ENCODE peak calls at places on chromosome 13, in seven cellular contexts. O, I, H, C, M, S and U are unnamed samples.

GRCh38 chr13:45209229-45209628 is 8.4 kb upstream of the KCTD4 start:
- DNase-seq in S (no peak), I (no peak), M (no peak), H (no peak), O (no peak), C (no peak), U (no peak)

GRCh38 chr13:98364648-98365047 is 187.6 kb upstream of the RNF113B start:
- DNase-seq in I (no peak), S (no peak), O (no peak), M (no peak), H (no peak), C (no peak), U (no peak)

GRCh38 chr13:81001828-81002385 is 661.0 kb upstream of the SPRY2 start:
- DNase-seq in S (no peak), H (no peak), C (no peak), O (no peak), M (no peak), I (no peak), U (no peak)

GRCh38 chr13:44257806-44258205 is 115.8 kb upstream of the SERP2 start:
- DNase-seq in H (no peak), M (no peak), C (no peak), O (no peak), S (no peak), I (no peak), U (no peak)

GRCh38 chr13:110643324-110643723 is 28.0 kb downstream of the NAXD start:
- DNase-seq in M (no peak), H (no peak), C (no peak), O (no peak), I (no peak), S (peak), U (no peak)

GRCh38 chr13:42996584-42996983 is 4.5 kb upstream of the EPSTI1 start:
- DNase-seq in M (no peak), S (no peak), O (peak), C (no peak), I (no peak), H (no peak), U (no peak)

GRCh38 chr13:93875527-93875926 is 604.0 kb downstream of the DCT start:
- DNase-seq in C (no peak), H (no peak), S (no peak), O (no peak), M (no peak), I (no peak), U (no peak)

GRCh38 chr13:92255533-92255932 is 857.1 kb downstream of the GPC5 start:
- DNase-seq in I (no peak), C (no peak), O (no peak), M (no peak), S (no peak), H (no peak), U (no peak)

GRCh38 chr13:64648293-64648692 is 2581.8 kb downstream of the PCDH9 start:
- DNase-seq in O (no peak), I (no peak), M (no peak), C (no peak), S (no peak), H (no peak), U (no peak)

GRCh38 chr13:76882431-76882830 is 3.8 kb downstream of the KCTD12 start:
- DNase-seq in H (no peak), O (no peak), I (no peak), C (no peak), S (no peak), M (no peak), U (no peak)

GRCh38 chr13:61255035-61255796 is 160.4 kb downstream of the PCDH20 start:
- DNase-seq in C (no peak), H (no peak), I (no peak), M (no peak), S (peak), O (peak), U (no peak)

GRCh38 chr13:26480246-26480855 is 77.1 kb upstream of the WASF3 start:
- DNase-seq in O (no peak), H (no peak), I (no peak), S (no peak), C (no peak), M (no peak), U (no peak)
- TF ChIP-seq TAF1 in O (no peak), H (no peak), I (no peak), S (no peak), C (no peak), M (no peak), U (no peak)

GRCh38 chr13:84834201-84834600 is 951.9 kb upstream of the SLITRK1 start:
- DNase-seq in H (no peak), C (no peak), O (no peak), I (no peak), M (no peak), S (no peak), U (no peak)
- TF ChIP-seq POLR2AphosphoS5 in H (no peak), C (no peak), O (no peak), I (no peak), M (no peak), S (no peak), U (no peak)

GRCh38 chr13:30908416-30908980 is 2.4 kb downstream of the MEDAG start:
- DNase-seq in I (peak), C (no peak), M (no peak), O (no peak), H (no peak), S (no peak), U (no peak)
- TF ChIP-seq TAF1 in I (no peak), C (no peak), M (no peak), O (no peak), H (no peak), S (no peak), U (no peak)

GRCh38 chr13:106151056-106151699 is 384.3 kb downstream of the EFNB2 start:
- DNase-seq in O (no peak), S (no peak), M (no peak), I (no peak), H (no peak), C (no peak), U (no peak)
- TF ChIP-seq POLR2AphosphoS5 in O (no peak), S (no peak), M (no peak), I (peak), H (no peak), C (no peak), U (no peak)

DNA sequence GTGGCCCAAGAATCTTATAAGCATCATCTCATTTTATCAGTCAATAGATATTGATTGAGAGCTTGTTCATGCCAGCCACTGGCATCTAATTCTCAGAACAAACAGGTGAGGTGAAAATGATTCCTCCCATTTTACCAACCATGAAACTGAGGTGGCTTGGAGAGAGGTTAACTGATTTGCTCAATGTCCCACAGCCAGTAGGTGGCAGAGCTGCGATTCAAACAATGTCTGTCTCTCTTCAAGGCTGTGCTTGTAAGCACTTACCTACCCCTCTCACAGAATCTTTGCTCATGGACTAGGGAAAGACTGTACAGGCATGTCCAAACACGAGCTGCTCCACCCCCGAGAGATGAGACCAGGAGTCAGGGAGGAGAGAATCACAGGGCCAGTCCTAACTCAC is 21.5 kb upstream of the GSX1 start:
- DNase-seq in O (peak), C (no peak), H (no peak), S (no peak), I (peak), M (no peak), U (no peak)
- TF ChIP-seq TAF1 in O (no peak), C (no peak), H (no peak), S (no peak), I (no peak), M (no peak), U (no peak)

DNA sequence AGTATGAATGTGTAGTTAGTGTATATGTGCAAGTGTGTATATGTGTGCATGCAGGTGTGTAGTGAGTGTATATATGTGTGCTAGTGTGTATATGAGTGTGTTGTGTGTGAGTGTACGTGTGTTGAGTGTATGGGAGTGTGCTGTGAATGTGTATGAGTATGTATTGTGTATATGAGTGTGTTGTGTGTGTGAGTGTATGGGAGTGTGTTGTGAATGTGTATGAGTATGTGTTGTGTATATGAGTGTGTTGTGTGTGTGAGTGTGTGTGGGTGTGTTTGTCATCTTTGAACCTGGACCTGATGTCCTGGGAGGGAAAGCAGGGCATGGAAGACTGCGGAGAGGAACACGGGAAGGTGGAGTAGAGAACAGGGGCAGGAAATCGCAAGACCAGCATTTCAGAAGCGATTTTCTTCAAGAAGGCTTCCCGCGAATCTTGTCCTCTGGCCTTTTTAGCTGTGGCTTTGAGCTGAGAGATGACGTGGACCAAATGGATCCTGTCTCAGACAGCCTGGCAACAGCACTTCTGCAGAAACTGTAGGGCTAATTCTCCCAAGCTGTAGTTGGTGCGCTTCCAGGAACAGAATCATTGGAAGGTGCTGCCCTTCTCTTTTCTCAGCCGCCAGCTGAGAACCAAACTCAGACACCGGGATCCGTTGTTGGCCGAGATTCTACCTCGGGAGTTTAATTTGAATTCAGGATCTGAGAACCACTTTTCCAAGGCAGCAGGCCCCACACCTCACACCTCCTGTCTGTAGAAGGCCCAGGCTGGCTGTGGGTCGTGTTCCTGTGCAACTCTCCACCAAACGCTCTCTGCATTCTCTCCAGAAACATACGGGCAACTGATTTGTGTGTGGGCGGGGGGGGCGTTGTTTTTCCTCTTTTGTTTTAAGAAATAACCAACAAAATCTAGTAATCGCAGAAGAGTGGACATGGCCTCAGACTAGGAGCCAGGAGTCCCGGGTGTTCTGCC is 94.7 kb upstream of the RAP2A start:
- DNase-seq in O (no peak), S (no peak), H (no peak), I (no peak), M (no peak), C (no peak), U (no peak)
- TF ChIP-seq POLR2AphosphoS5 in O (peak), S (no peak), H (no peak), I (no peak), M (no peak), C (no peak), U (no peak)

DNA sequence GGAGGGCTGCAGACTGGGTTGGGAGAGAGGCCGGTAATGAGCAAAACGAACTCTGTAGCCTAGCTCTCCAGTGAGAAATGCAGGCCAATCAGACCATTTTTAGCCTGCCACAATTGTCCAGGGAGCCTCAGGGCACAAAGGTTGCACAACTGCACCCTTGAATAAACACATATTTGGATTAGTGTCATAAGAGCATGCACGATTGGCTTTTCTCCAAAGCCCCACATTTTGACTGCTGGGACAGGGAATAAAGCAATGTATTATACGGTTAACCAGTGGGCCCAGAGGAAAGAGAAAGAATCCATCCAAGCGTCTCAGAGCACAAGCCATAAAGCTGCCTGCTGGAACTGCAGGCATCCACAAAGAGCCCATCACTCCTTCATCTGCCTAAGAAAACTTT is 729.4 kb upstream of the SGCG start:
- DNase-seq in O (peak), C (no peak), M (no peak), I (no peak), H (no peak), S (no peak), U (no peak)
- TF ChIP-seq TAF1 in O (no peak), C (no peak), M (no peak), I (no peak), H (no peak), S (no peak), U (no peak)

GRCh38 chr13:33275916-33276315 is 9.6 kb downstream of the STARD13 start:
- DNase-seq in H (no peak), M (no peak), O (no peak), I (no peak), C (no peak), S (no peak), U (no peak)

GRCh38 chr13:33271759-33272158 is 13.8 kb downstream of the STARD13 start:
- DNase-seq in C (no peak), O (no peak), M (no peak), I (no peak), H (no peak), S (no peak), U (no peak)

GRCh38 chr13:33272531-33273124 is 12.9 kb downstream of the STARD13 start:
- DNase-seq in H (no peak), I (no peak), C (no peak), O (peak), M (no peak), S (no peak), U (no peak)

GRCh38 chr13:33274264-33274663 is 11.3 kb downstream of the STARD13 start:
- DNase-seq in I (no peak), H (no peak), C (no peak), M (no peak), O (no peak), S (no peak), U (no peak)

DNA sequence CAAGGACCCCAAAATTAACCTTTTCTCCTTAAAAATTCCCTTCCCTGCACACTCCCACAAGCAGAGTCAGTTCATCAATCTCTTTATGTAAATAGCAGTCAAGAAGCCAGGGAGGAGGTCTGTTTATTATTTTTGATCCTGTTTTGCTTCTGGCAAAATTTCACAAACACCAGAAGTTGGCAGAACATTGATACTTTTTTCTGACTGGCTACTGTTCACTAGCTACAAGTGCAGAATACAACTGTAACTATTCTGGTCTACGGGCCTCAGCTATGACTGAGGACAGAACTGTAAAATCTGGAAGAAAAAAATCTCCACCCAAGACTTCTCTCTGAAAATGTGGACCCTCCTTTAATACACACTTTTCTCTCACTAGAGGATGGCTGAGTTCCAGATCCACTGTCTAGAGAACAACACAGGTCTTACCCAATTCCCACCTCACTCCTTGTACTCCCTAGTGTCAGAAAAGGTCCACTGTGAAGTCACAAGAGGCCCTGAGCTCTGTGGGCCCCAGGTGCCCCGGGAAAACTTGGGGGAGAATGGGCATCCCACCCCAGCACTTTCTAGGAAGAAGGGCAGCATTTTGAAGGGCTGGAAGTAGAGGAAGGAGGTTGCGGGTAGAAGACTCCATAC is 14.5 kb downstream of the STARD13 start:
- DNase-seq in H (no peak), C (no peak), O (no peak), I (no peak), S (no peak), M (no peak), U (no peak)
- TF ChIP-seq POLR2AphosphoS5 in H (no peak), C (no peak), O (no peak), I (no peak), S (no peak), M (no peak), U (no peak)

GRCh38 chr13:41751277-41751676 is 209.6 kb downstream of the VWA8 start:
- DNase-seq in C (no peak), H (no peak), S (no peak), M (peak), O (no peak), I (no peak), U (no peak)
- TF ChIP-seq TAF1 in C (no peak), H (no peak), S (no peak), M (no peak), O (no peak), I (no peak), U (no peak)

GRCh38 chr13:50800091-50800739 is 43.3 kb downstream of the DLEU7 start:
- DNase-seq in M (no peak), C (no peak), O (no peak), H (no peak), S (no peak), I (no peak), U (no peak)
- TF ChIP-seq POLR2AphosphoS5 in M (no peak), C (no peak), O (no peak), H (no peak), S (no peak), I (no peak), U (no peak)